ENCODE peak calls at places on chromosomes 6 and 20, in eight cellular contexts. One of them, this sample, is unnamed.

GRCh38 chr6:2450546-2450945 is 205.1 kb upstream of the GMDS start:
- DNase-seq in endodermal cell: no peak
- DNase-seq in heart right ventricle: peak; percentile 78
- DNase-seq in cardiac fibroblast: no peak
- DNase-seq in fibroblast of the aortic adventitia: no peak
- DNase-seq in lower leg skin: no peak
- DNase-seq in PC-3: peak; percentile 33
- DNase-seq in CD14-positive monocyte: no peak
- DNase-seq in this sample: peak; percentile 49

GRCh38 chr6:1729752-1730140 is 120.0 kb downstream of the FOXC1 start:
- DNase-seq in endodermal cell: no peak
- DNase-seq in heart right ventricle: no peak
- DNase-seq in cardiac fibroblast: no peak
- DNase-seq in fibroblast of the aortic adventitia: no peak
- DNase-seq in lower leg skin: no peak
- DNase-seq in PC-3: no peak
- DNase-seq in CD14-positive monocyte: no peak
- DNase-seq in this sample: no peak

GRCh38 chr6:106692823-106693216 is 63.4 kb downstream of the QRSL1 start:
- DNase-seq in endodermal cell: peak; percentile 51
- DNase-seq in heart right ventricle: no peak
- DNase-seq in cardiac fibroblast: no peak
- DNase-seq in fibroblast of the aortic adventitia: no peak
- DNase-seq in lower leg skin: no peak
- DNase-seq in PC-3: no peak
- DNase-seq in CD14-positive monocyte: no peak
- DNase-seq in this sample: no peak

GRCh38 chr6:152432758-152433157 is 204.4 kb downstream of the SYNE1 start:
- DNase-seq in endodermal cell: no peak
- DNase-seq in heart right ventricle: no peak
- DNase-seq in cardiac fibroblast: no peak
- DNase-seq in fibroblast of the aortic adventitia: no peak
- DNase-seq in lower leg skin: no peak
- DNase-seq in PC-3: no peak
- DNase-seq in CD14-positive monocyte: no peak
- DNase-seq in this sample: no peak

GRCh38 chr6:152750694-152751093 is at the start of gene VIP:
- DNase-seq in endodermal cell: peak; percentile 84
- DNase-seq in heart right ventricle: no peak
- DNase-seq in cardiac fibroblast: peak; percentile 68
- DNase-seq in fibroblast of the aortic adventitia: peak; percentile 55
- DNase-seq in lower leg skin: no peak
- DNase-seq in PC-3: peak; percentile 48
- DNase-seq in CD14-positive monocyte: no peak
- DNase-seq in this sample: no peak

GRCh38 chr6:143279385-143279784 is 171.1 kb downstream of the ADAT2 start:
- DNase-seq in endodermal cell: peak; percentile 70
- DNase-seq in heart right ventricle: no peak
- DNase-seq in cardiac fibroblast: peak; percentile 55
- DNase-seq in fibroblast of the aortic adventitia: peak; percentile 12
- DNase-seq in lower leg skin: no peak
- DNase-seq in PC-3: peak; percentile 25
- DNase-seq in CD14-positive monocyte: no peak
- DNase-seq in this sample: no peak

GRCh38 chr20:50992733-50993457 is 30.0 kb downstream of the KCNG1 start:
- DNase-seq in endodermal cell: peak; percentile 95
- DNase-seq in heart right ventricle: no peak
- DNase-seq in cardiac fibroblast: peak; percentile 92
- DNase-seq in fibroblast of the aortic adventitia: peak; percentile 76
- DNase-seq in lower leg skin: no peak
- DNase-seq in PC-3: peak; percentile 98
- DNase-seq in CD14-positive monocyte: no peak
- DNase-seq in this sample: no peak

GRCh38 chr20:38645318-38645717 is 43.7 kb downstream of the ARHGAP40 start:
- DNase-seq in endodermal cell: no peak
- DNase-seq in heart right ventricle: no peak
- DNase-seq in cardiac fibroblast: no peak
- DNase-seq in fibroblast of the aortic adventitia: no peak
- DNase-seq in lower leg skin: no peak
- DNase-seq in PC-3: no peak
- DNase-seq in CD14-positive monocyte: no peak
- DNase-seq in this sample: no peak

GRCh38 chr6:48068326-48069191 is 42.4 kb downstream of the PTCHD4 start:
- DNase-seq in endodermal cell: peak; percentile 77
- DNase-seq in heart right ventricle: no peak
- DNase-seq in cardiac fibroblast: no peak
- DNase-seq in fibroblast of the aortic adventitia: no peak
- DNase-seq in lower leg skin: no peak
- DNase-seq in PC-3: no peak
- DNase-seq in CD14-positive monocyte: no peak
- DNase-seq in this sample: peak; percentile 49

GRCh38 chr6:133247581-133247980 is 6.4 kb downstream of the EYA4 start:
- DNase-seq in endodermal cell: no peak
- DNase-seq in heart right ventricle: no peak
- DNase-seq in cardiac fibroblast: no peak
- DNase-seq in fibroblast of the aortic adventitia: no peak
- DNase-seq in lower leg skin: no peak
- DNase-seq in PC-3: peak; percentile 58
- DNase-seq in CD14-positive monocyte: no peak
- DNase-seq in this sample: no peak

GRCh38 chr6:142210606-142211005 is 63.5 kb downstream of the VTA1 start:
- DNase-seq in endodermal cell: no peak
- DNase-seq in heart right ventricle: no peak
- DNase-seq in cardiac fibroblast: peak; percentile 75
- DNase-seq in fibroblast of the aortic adventitia: peak; percentile 43
- DNase-seq in lower leg skin: no peak
- DNase-seq in PC-3: no peak
- DNase-seq in CD14-positive monocyte: no peak
- DNase-seq in this sample: no peak

DNA sequence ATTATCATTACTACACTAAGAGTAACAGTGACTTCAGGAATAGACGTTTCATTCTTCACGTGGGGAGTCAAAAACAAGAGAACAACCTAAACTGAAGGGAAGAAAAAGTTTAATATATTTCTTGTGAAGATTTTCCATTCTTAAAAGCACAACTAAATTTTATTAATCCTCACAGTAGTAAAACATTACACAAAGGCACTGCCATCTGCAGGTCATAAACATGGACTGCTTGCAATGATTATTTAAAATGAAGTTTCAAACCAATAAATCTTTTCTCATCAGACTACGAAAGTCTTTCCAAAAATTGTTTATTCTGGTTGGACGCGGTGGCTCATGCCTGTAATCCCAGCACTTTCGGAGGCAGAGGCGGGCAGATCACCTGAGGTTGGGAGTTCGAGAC is 2.6 kb downstream of the NCOA5 start:
- DNase-seq in endodermal cell: no peak
- DNase-seq in heart right ventricle: no peak
- DNase-seq in cardiac fibroblast: peak; percentile 41
- DNase-seq in fibroblast of the aortic adventitia: peak; percentile 52
- DNase-seq in lower leg skin: no peak
- DNase-seq in PC-3: peak; percentile 41
- DNase-seq in CD14-positive monocyte: no peak
- DNase-seq in this sample: no peak
- TF ChIP-seq CTCF in endodermal cell: peak; percentile 59
- TF ChIP-seq CTCF in heart right ventricle: no peak
- TF ChIP-seq CTCF in cardiac fibroblast: peak; percentile 38
- TF ChIP-seq CTCF in fibroblast of the aortic adventitia: peak; percentile 50
- TF ChIP-seq CTCF in lower leg skin: no peak
- TF ChIP-seq CTCF in PC-3: peak; percentile 67
- TF ChIP-seq CTCF in CD14-positive monocyte: peak; percentile 24
- TF ChIP-seq CTCF in this sample: peak; percentile 14

GRCh38 chr20:2563116-2563515 is 26.7 kb downstream of the TMC2 start:
- DNase-seq in endodermal cell: no peak
- DNase-seq in heart right ventricle: no peak
- DNase-seq in cardiac fibroblast: no peak
- DNase-seq in fibroblast of the aortic adventitia: no peak
- DNase-seq in lower leg skin: no peak
- DNase-seq in PC-3: no peak
- DNase-seq in CD14-positive monocyte: no peak
- DNase-seq in this sample: no peak

GRCh38 chr20:2558581-2559301 is 22.4 kb downstream of the TMC2 start:
- DNase-seq in endodermal cell: peak; percentile 72
- DNase-seq in heart right ventricle: no peak
- DNase-seq in cardiac fibroblast: no peak
- DNase-seq in fibroblast of the aortic adventitia: peak; percentile 12
- DNase-seq in lower leg skin: no peak
- DNase-seq in PC-3: no peak
- DNase-seq in CD14-positive monocyte: no peak
- DNase-seq in this sample: no peak

GRCh38 chr20:2557873-2558580 is 21.7 kb downstream of the TMC2 start:
- DNase-seq in endodermal cell: no peak
- DNase-seq in heart right ventricle: no peak
- DNase-seq in cardiac fibroblast: no peak
- DNase-seq in fibroblast of the aortic adventitia: no peak
- DNase-seq in lower leg skin: no peak
- DNase-seq in PC-3: no peak
- DNase-seq in CD14-positive monocyte: no peak
- DNase-seq in this sample: no peak

GRCh38 chr20:2559641-2560040 is 23.3 kb downstream of the TMC2 start:
- DNase-seq in endodermal cell: no peak
- DNase-seq in heart right ventricle: no peak
- DNase-seq in cardiac fibroblast: no peak
- DNase-seq in fibroblast of the aortic adventitia: peak; percentile 3
- DNase-seq in lower leg skin: no peak
- DNase-seq in PC-3: no peak
- DNase-seq in CD14-positive monocyte: no peak
- DNase-seq in this sample: no peak
- TF ChIP-seq CTCF in endodermal cell: no peak
- TF ChIP-seq CTCF in heart right ventricle: no peak
- TF ChIP-seq CTCF in cardiac fibroblast: no peak
- TF ChIP-seq CTCF in fibroblast of the aortic adventitia: no peak
- TF ChIP-seq CTCF in lower leg skin: no peak
- TF ChIP-seq CTCF in PC-3: no peak
- TF ChIP-seq CTCF in CD14-positive monocyte: no peak
- TF ChIP-seq CTCF in this sample: no peak

GRCh38 chr20:2673453-2673852 is 9.4 kb upstream of the IDH3B start:
- DNase-seq in endodermal cell: no peak
- DNase-seq in heart right ventricle: no peak
- DNase-seq in cardiac fibroblast: no peak
- DNase-seq in fibroblast of the aortic adventitia: no peak
- DNase-seq in lower leg skin: no peak
- DNase-seq in PC-3: no peak
- DNase-seq in CD14-positive monocyte: no peak
- DNase-seq in this sample: no peak
- TF ChIP-seq CTCF in endodermal cell: no peak
- TF ChIP-seq CTCF in heart right ventricle: no peak
- TF ChIP-seq CTCF in cardiac fibroblast: no peak
- TF ChIP-seq CTCF in fibroblast of the aortic adventitia: no peak
- TF ChIP-seq CTCF in lower leg skin: no peak
- TF ChIP-seq CTCF in PC-3: no peak
- TF ChIP-seq CTCF in CD14-positive monocyte: no peak
- TF ChIP-seq CTCF in this sample: no peak

GRCh38 chr6:37438912-37439311 is 5.9 kb downstream of the CMTR1 start:
- DNase-seq in endodermal cell: no peak
- DNase-seq in heart right ventricle: no peak
- DNase-seq in cardiac fibroblast: no peak
- DNase-seq in fibroblast of the aortic adventitia: no peak
- DNase-seq in lower leg skin: no peak
- DNase-seq in PC-3: peak; percentile 32
- DNase-seq in CD14-positive monocyte: no peak
- DNase-seq in this sample: no peak

GRCh38 chr6:37433657-37434271 is 743 bp downstream of the CMTR1 start:
- DNase-seq in endodermal cell: peak; percentile 50
- DNase-seq in heart right ventricle: no peak
- DNase-seq in cardiac fibroblast: peak; percentile 19
- DNase-seq in fibroblast of the aortic adventitia: peak; percentile 26
- DNase-seq in lower leg skin: peak; percentile 86
- DNase-seq in PC-3: no peak
- DNase-seq in CD14-positive monocyte: peak; percentile 46
- DNase-seq in this sample: no peak

GRCh38 chr6:37432916-37433656 is at the start of gene CMTR1:
- DNase-seq in endodermal cell: peak; percentile 97
- DNase-seq in heart right ventricle: peak; percentile 95
- DNase-seq in cardiac fibroblast: peak; percentile 90
- DNase-seq in fibroblast of the aortic adventitia: peak; percentile 89
- DNase-seq in lower leg skin: peak; percentile 99
- DNase-seq in PC-3: peak; percentile 93
- DNase-seq in CD14-positive monocyte: peak; percentile 98
- DNase-seq in this sample: peak; percentile 84

GRCh38 chr6:37435373-37435772 is 2.4 kb downstream of the CMTR1 start:
- DNase-seq in endodermal cell: no peak
- DNase-seq in heart right ventricle: no peak
- DNase-seq in cardiac fibroblast: no peak
- DNase-seq in fibroblast of the aortic adventitia: no peak
- DNase-seq in lower leg skin: peak; percentile 25
- DNase-seq in PC-3: no peak
- DNase-seq in CD14-positive monocyte: no peak
- DNase-seq in this sample: no peak

DNA sequence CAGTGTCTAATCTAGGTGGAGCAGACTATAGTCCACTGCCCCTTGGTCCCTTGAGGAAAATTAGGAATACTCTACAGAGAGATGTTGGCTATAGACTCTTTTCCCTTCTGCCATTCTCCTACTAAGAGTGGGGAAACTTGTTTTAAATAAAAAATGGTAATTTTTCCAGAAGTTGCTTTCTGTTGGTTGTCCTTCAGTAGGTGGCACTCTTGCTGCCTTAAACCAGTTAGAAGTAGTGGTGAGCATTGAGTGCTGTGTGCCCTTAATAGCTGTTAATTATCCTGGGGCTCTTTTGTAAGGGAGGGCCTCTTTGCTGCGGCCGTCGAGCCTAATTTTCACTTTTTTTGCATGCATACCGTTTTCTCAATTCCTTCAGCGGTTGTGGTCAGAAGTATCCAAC is 2.8 kb downstream of the CMTR1 start:
- DNase-seq in endodermal cell: no peak
- DNase-seq in heart right ventricle: no peak
- DNase-seq in cardiac fibroblast: peak; percentile 27
- DNase-seq in fibroblast of the aortic adventitia: no peak
- DNase-seq in lower leg skin: peak; percentile 26
- DNase-seq in PC-3: no peak
- DNase-seq in CD14-positive monocyte: no peak
- DNase-seq in this sample: no peak
- TF ChIP-seq CTCF in endodermal cell: peak; percentile 53
- TF ChIP-seq CTCF in heart right ventricle: no peak
- TF ChIP-seq CTCF in cardiac fibroblast: no peak
- TF ChIP-seq CTCF in fibroblast of the aortic adventitia: no peak
- TF ChIP-seq CTCF in lower leg skin: no peak
- TF ChIP-seq CTCF in PC-3: peak; percentile 38
- TF ChIP-seq CTCF in CD14-positive monocyte: no peak
- TF ChIP-seq CTCF in this sample: no peak